ENCODE peak calls at places on chromosomes 3 and 15, in six cellular contexts. U, F, I, C, K and N are unnamed samples.
A peak's percentile ranks its signal among the peaks of the same experiment; 100 is the strongest.

GRCh38 chr15:80693682-80694623 is 1.2 kb upstream of the ABHD17C start:
- DNase-seq in U (no peak), K (no peak), C (no peak), I (peak; percentile 13), F (no peak), N (no peak)

GRCh38 chr3:148238421-148238821 is 459.3 kb upstream of the AGTR1 start:
- DNase-seq in I (no peak), K (no peak), U (peak; percentile 6), C (no peak), F (no peak), N (no peak)

GRCh38 chr3:193207290-193207689 is 33.7 kb upstream of the PLAAT1 start:
- DNase-seq in I (no peak), K (no peak), C (no peak), F (no peak), U (peak; percentile 72), N (peak; percentile 37)

GRCh38 chr3:112056451-112056929 is 22.0 kb downstream of the TMPRSS7 start:
- DNase-seq in U (no peak), I (peak; percentile 8), C (peak; percentile 59), K (no peak), F (no peak), N (no peak)

GRCh38 chr15:50224606-50225005 is 40.9 kb downstream of the HDC start:
- DNase-seq in I (no peak), F (no peak), U (no peak), C (no peak), K (no peak), N (no peak)

GRCh38 chr3:167913218-167913902 is 177.8 kb downstream of the SERPINI1 start:
- DNase-seq in U (no peak), I (peak; percentile 43), K (no peak), C (peak; percentile 13), F (no peak), N (no peak)

GRCh38 chr3:23174426-23175039 is 28.6 kb upstream of the UBE2E2 start:
- DNase-seq in K (no peak), F (no peak), I (no peak), C (no peak), U (no peak), N (no peak)

GRCh38 chr15:68843425-68844311 is 23.0 kb upstream of the ANP32A start:
- DNase-seq in I (no peak), C (no peak), K (no peak), F (peak; percentile 43), U (peak; percentile 28), N (no peak)

GRCh38 chr15:82122754-82123400 is 77.1 kb upstream of the MEX3B start:
- DNase-seq in I (peak; percentile 94), C (peak; percentile 95), K (no peak), U (no peak), F (no peak), N (no peak)

GRCh38 chr3:46708401-46709146 is 7.4 kb downstream of the TMIE start:
- DNase-seq in C (no peak), I (no peak), K (no peak), U (no peak), F (no peak), N (no peak)

GRCh38 chr3:37074178-37074577 is 80.9 kb downstream of the MLH1 start:
- DNase-seq in U (no peak), F (no peak), K (no peak), I (peak; percentile 33), C (no peak), N (no peak)